ENCODE peak calls at places on chromosome 9, in seven cellular contexts. One of them, this sample, is unnamed.

GRCh38 chr9:127504887-127505251 is 53.6 kb downstream of the LRSAM1 start:
- DNase-seq in body of pancreas: no peak
- DNase-seq in prostate gland: no peak
- DNase-seq in psoas muscle: no peak
- DNase-seq in aorta: no peak
- DNase-seq in stomach: no peak
- DNase-seq in sigmoid colon: no peak
- DNase-seq in this sample: no peak

GRCh38 chr9:23117621-23118020 is 671.0 kb downstream of the DMRTA1 start:
- DNase-seq in aorta: no peak
- DNase-seq in psoas muscle: no peak
- DNase-seq in stomach: no peak
- DNase-seq in prostate gland: no peak
- DNase-seq in body of pancreas: no peak
- DNase-seq in sigmoid colon: no peak
- DNase-seq in this sample: no peak

GRCh38 chr9:87850405-87850804 is 32.3 kb upstream of the SPATA31E1 start:
- DNase-seq in prostate gland: no peak
- DNase-seq in body of pancreas: no peak
- DNase-seq in sigmoid colon: no peak
- DNase-seq in stomach: no peak
- DNase-seq in aorta: no peak
- DNase-seq in psoas muscle: no peak
- DNase-seq in this sample: no peak

GRCh38 chr9:38371495-38371894 is 21.0 kb upstream of the ALDH1B1 start:
- DNase-seq in sigmoid colon: no peak
- DNase-seq in aorta: peak; percentile 51
- DNase-seq in body of pancreas: peak; percentile 70
- DNase-seq in psoas muscle: no peak
- DNase-seq in stomach: peak; percentile 52
- DNase-seq in prostate gland: peak; percentile 38
- DNase-seq in this sample: peak; percentile 79

GRCh38 chr9:3941758-3942157 is 358.1 kb downstream of the GLIS3 start:
- DNase-seq in body of pancreas: no peak
- DNase-seq in prostate gland: no peak
- DNase-seq in sigmoid colon: no peak
- DNase-seq in psoas muscle: no peak
- DNase-seq in stomach: no peak
- DNase-seq in aorta: no peak
- DNase-seq in this sample: no peak

GRCh38 chr9:23825700-23826099 is 340 bp downstream of the ELAVL2 start:
- DNase-seq in aorta: no peak
- DNase-seq in sigmoid colon: no peak
- DNase-seq in body of pancreas: no peak
- DNase-seq in psoas muscle: no peak
- DNase-seq in prostate gland: no peak
- DNase-seq in stomach: no peak
- DNase-seq in this sample: no peak

GRCh38 chr9:86303316-86303975 is 21.1 kb upstream of the ISCA1 start:
- DNase-seq in psoas muscle: no peak
- DNase-seq in prostate gland: no peak
- DNase-seq in stomach: no peak
- DNase-seq in aorta: no peak
- DNase-seq in body of pancreas: no peak
- DNase-seq in sigmoid colon: no peak
- DNase-seq in this sample: no peak

GRCh38 chr9:33229359-33230120 is 10.4 kb upstream of the SPINK4 start:
- DNase-seq in body of pancreas: peak; percentile 88
- DNase-seq in prostate gland: peak; percentile 97
- DNase-seq in sigmoid colon: no peak
- DNase-seq in stomach: peak; percentile 90
- DNase-seq in psoas muscle: no peak
- DNase-seq in aorta: no peak
- DNase-seq in this sample: peak; percentile 19

GRCh38 chr9:97723819-97724218 is 26.7 kb upstream of the XPA start:
- DNase-seq in psoas muscle: no peak
- DNase-seq in sigmoid colon: no peak
- DNase-seq in prostate gland: no peak
- DNase-seq in stomach: no peak
- DNase-seq in body of pancreas: no peak
- DNase-seq in aorta: no peak
- DNase-seq in this sample: no peak

GRCh38 chr9:38697901-38698300 is 22.0 kb downstream of the FAM240B start:
- DNase-seq in stomach: no peak
- DNase-seq in aorta: no peak
- DNase-seq in sigmoid colon: no peak
- DNase-seq in prostate gland: no peak
- DNase-seq in body of pancreas: no peak
- DNase-seq in psoas muscle: no peak
- DNase-seq in this sample: no peak

GRCh38 chr9:2109066-2109650 is 94.0 kb downstream of the SMARCA2 start:
- DNase-seq in aorta: no peak
- DNase-seq in stomach: no peak
- DNase-seq in sigmoid colon: no peak
- DNase-seq in psoas muscle: no peak
- DNase-seq in body of pancreas: no peak
- DNase-seq in prostate gland: no peak
- DNase-seq in this sample: no peak

GRCh38 chr9:89311346-89312153 is 555 bp downstream of the CKS2 start:
- DNase-seq in stomach: no peak
- DNase-seq in prostate gland: no peak
- DNase-seq in body of pancreas: no peak
- DNase-seq in aorta: no peak
- DNase-seq in sigmoid colon: peak; percentile 67
- DNase-seq in psoas muscle: no peak
- DNase-seq in this sample: peak; percentile 18

GRCh38 chr9:19102181-19102630 is 498 bp downstream of the HAUS6 start:
- DNase-seq in body of pancreas: peak; percentile 12
- DNase-seq in prostate gland: no peak
- DNase-seq in sigmoid colon: peak; percentile 72
- DNase-seq in stomach: no peak
- DNase-seq in aorta: no peak
- DNase-seq in psoas muscle: no peak
- DNase-seq in this sample: peak; percentile 31

GRCh38 chr9:107280543-107280942 is 2.5 kb upstream of the RAD23B start:
- DNase-seq in aorta: no peak
- DNase-seq in body of pancreas: no peak
- DNase-seq in psoas muscle: no peak
- DNase-seq in stomach: no peak
- DNase-seq in prostate gland: no peak
- DNase-seq in sigmoid colon: no peak
- DNase-seq in this sample: no peak

GRCh38 chr9:91043041-91043740 is 241.6 kb downstream of the SYK start:
- DNase-seq in aorta: no peak
- DNase-seq in sigmoid colon: no peak
- DNase-seq in stomach: no peak
- DNase-seq in body of pancreas: no peak
- DNase-seq in prostate gland: no peak
- DNase-seq in psoas muscle: no peak
- DNase-seq in this sample: no peak

GRCh38 chr9:75111019-75111622 is 22.8 kb downstream of the OSTF1 start:
- DNase-seq in aorta: no peak
- DNase-seq in prostate gland: no peak
- DNase-seq in stomach: peak; percentile 39
- DNase-seq in sigmoid colon: no peak
- DNase-seq in body of pancreas: no peak
- DNase-seq in psoas muscle: no peak
- DNase-seq in this sample: no peak

GRCh38 chr9:19230356-19231125 is at the start of gene DENND4C:
- DNase-seq in body of pancreas: peak; percentile 90
- DNase-seq in aorta: peak; percentile 91
- DNase-seq in stomach: peak; percentile 89
- DNase-seq in sigmoid colon: peak; percentile 90
- DNase-seq in psoas muscle: peak; percentile 86
- DNase-seq in prostate gland: peak; percentile 84
- DNase-seq in this sample: peak; percentile 89

GRCh38 chr9:1456301-1456999 is 406.3 kb downstream of the DMRT2 start:
- DNase-seq in stomach: no peak
- DNase-seq in prostate gland: no peak
- DNase-seq in psoas muscle: no peak
- DNase-seq in aorta: no peak
- DNase-seq in body of pancreas: no peak
- DNase-seq in sigmoid colon: no peak
- DNase-seq in this sample: no peak

GRCh38 chr9:73411494-73411893 is 259.8 kb downstream of the ANXA1 start:
- DNase-seq in psoas muscle: no peak
- DNase-seq in body of pancreas: no peak
- DNase-seq in aorta: no peak
- DNase-seq in stomach: no peak
- DNase-seq in sigmoid colon: no peak
- DNase-seq in prostate gland: no peak
- DNase-seq in this sample: no peak

GRCh38 chr9:72807765-72808445 is 144.9 kb downstream of the ALDH1A1 start:
- DNase-seq in aorta: no peak
- DNase-seq in prostate gland: no peak
- DNase-seq in body of pancreas: no peak
- DNase-seq in sigmoid colon: no peak
- DNase-seq in psoas muscle: no peak
- DNase-seq in stomach: no peak
- DNase-seq in this sample: no peak

GRCh38 chr9:136011703-136012496 is 50.7 kb upstream of the UBAC1 start:
- DNase-seq in aorta: peak; percentile 88
- DNase-seq in body of pancreas: peak; percentile 59
- DNase-seq in prostate gland: no peak
- DNase-seq in psoas muscle: peak; percentile 83
- DNase-seq in sigmoid colon: peak; percentile 94
- DNase-seq in stomach: peak; percentile 66
- DNase-seq in this sample: peak; percentile 27

GRCh38 chr9:32551491-32552049 is 557 bp upstream of the SMIM27 start:
- DNase-seq in aorta: peak; percentile 49
- DNase-seq in body of pancreas: peak; percentile 36
- DNase-seq in psoas muscle: peak; percentile 18
- DNase-seq in prostate gland: peak; percentile 22
- DNase-seq in stomach: no peak
- DNase-seq in sigmoid colon: peak; percentile 70
- DNase-seq in this sample: peak; percentile 26

GRCh38 chr9:14438232-14438966 is 124.5 kb upstream of the NFIB start:
- DNase-seq in aorta: no peak
- DNase-seq in stomach: no peak
- DNase-seq in prostate gland: no peak
- DNase-seq in psoas muscle: no peak
- DNase-seq in sigmoid colon: no peak
- DNase-seq in body of pancreas: no peak
- DNase-seq in this sample: no peak

DNA sequence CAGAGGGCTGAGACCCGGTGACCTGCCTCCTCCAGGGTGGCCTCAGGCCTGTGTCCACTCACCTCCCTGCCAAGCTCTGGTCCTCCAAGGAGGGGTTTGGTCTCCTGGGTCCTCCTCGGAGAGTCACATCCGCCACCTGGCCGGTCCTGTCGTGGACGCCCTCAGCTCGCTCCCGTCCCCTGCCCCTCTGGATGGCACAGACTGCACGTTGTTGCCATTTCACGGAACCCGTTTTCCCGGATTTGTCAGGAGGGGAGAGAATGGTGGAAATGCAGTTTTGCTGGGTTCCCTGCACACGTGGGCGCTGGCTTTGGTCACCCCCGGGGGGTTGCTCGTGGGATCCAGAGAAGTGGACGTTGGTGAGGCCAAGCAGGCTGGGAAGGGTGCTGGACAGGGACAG is 62.7 kb downstream of the RXRA start:
- DNase-seq in sigmoid colon: no peak
- DNase-seq in psoas muscle: no peak
- DNase-seq in body of pancreas: no peak
- DNase-seq in aorta: no peak
- DNase-seq in stomach: no peak
- DNase-seq in prostate gland: no peak
- DNase-seq in this sample: no peak
- H3K4me3 ChIP-seq in sigmoid colon: no peak overlapping the region
- H3K4me3 ChIP-seq in psoas muscle: no peak overlapping the region
- H3K4me3 ChIP-seq in body of pancreas: no peak overlapping the region
- H3K4me3 ChIP-seq in aorta: no peak overlapping the region
- H3K4me3 ChIP-seq in stomach: no peak overlapping the region
- H3K4me3 ChIP-seq in prostate gland: no peak overlapping the region
- H3K4me3 ChIP-seq in this sample: no peak overlapping the region

DNA sequence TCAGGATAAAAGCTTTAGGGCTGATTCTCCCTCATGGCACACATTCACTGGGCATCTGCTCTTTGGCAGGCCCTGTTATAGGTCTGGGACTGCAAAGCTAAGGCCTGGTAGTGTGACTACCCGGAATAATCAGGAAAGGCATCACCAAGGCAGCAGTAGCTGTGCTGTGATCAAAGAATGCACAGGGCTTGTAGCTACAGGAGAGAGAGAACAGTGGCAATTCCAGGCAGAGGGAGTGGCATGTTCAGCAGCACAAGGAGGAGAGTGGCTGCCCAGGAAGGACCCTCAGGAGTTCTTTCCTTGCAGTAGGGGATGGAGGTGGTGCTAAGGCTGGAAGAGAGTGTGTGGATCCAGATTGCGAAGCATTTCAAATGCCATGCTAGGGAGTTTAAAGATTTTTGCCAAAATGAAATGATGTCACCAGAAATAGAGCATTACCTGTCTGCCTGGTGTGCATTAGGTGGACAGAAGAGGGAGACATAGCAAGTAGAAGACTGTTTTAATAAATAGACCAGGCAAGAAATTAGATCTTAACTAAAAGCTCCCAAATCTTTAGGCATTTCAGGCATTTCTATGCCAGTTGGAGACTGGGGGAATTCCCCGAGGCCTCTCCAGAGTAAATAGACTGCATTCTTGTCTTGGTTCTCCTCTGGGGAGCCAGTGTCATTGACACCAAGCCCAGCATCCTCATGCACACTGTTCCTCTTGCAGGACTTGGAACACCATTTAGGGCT is 69.1 kb downstream of the GPR21 start:
- DNase-seq in psoas muscle: no peak
- DNase-seq in prostate gland: peak; percentile 36
- DNase-seq in stomach: no peak
- DNase-seq in body of pancreas: no peak
- DNase-seq in aorta: no peak
- DNase-seq in sigmoid colon: no peak
- DNase-seq in this sample: no peak
- H3K27ac ChIP-seq in psoas muscle: no peak overlapping the region
- H3K27ac ChIP-seq in prostate gland: no peak overlapping the region
- H3K27ac ChIP-seq in stomach: no peak overlapping the region
- H3K27ac ChIP-seq in body of pancreas: no peak overlapping the region
- H3K27ac ChIP-seq in aorta: peak overlapping the region; percentile 14
- H3K27ac ChIP-seq in sigmoid colon: no peak overlapping the region
- H3K27ac ChIP-seq in this sample: peak overlapping the region; percentile 46

DNA sequence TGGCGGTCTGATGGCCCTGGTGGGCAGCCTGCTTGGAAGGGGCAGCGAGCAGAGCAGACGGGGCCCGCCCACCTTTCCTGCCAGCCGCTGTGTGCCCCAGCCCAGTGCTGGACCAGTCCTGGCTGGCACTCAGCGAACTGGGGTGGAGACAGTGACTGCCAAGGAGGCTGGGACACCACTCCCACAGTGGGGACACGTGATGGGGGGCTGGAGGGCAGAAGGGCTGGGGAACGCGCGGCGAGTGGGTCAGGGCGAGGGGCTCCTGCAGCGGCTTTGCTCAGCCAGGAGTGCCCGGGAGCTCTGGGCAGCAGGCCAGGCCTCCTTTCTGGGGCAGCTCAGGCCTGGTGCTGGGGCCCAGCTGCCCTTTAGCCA is 19.5 kb downstream of the NCS1 start:
- DNase-seq in psoas muscle: no peak
- DNase-seq in stomach: no peak
- DNase-seq in aorta: no peak
- DNase-seq in body of pancreas: no peak
- DNase-seq in sigmoid colon: no peak
- DNase-seq in prostate gland: no peak
- DNase-seq in this sample: peak; percentile 75
- H3K4me1 ChIP-seq in psoas muscle: no peaks in the 10 kb centered on the region
- H3K4me1 ChIP-seq in stomach: peaks cover 6% of the 10 kb centered on the region
- H3K4me1 ChIP-seq in aorta: no peaks in the 10 kb centered on the region
- H3K4me1 ChIP-seq in body of pancreas: peaks cover 33% of the 10 kb centered on the region
- H3K4me1 ChIP-seq in sigmoid colon: peaks cover 99% of the 10 kb centered on the region
- H3K4me1 ChIP-seq in prostate gland: no peaks in the 10 kb centered on the region
- H3K4me1 ChIP-seq in this sample: peaks cover 91% of the 10 kb centered on the region

GRCh38 chr9:124045076-124045829 is 33.7 kb downstream of the LHX2 start:
- DNase-seq in stomach: peak; percentile 51
- DNase-seq in sigmoid colon: peak; percentile 81
- DNase-seq in psoas muscle: peak; percentile 49
- DNase-seq in body of pancreas: peak; percentile 41
- DNase-seq in aorta: no peak
- DNase-seq in prostate gland: peak; percentile 40
- DNase-seq in this sample: peak; percentile 37
- H3K4me3 ChIP-seq in stomach: peak overlapping the region; percentile 46
- H3K4me3 ChIP-seq in sigmoid colon: peak overlapping the region; percentile 36
- H3K4me3 ChIP-seq in psoas muscle: peak overlapping the region; percentile 56
- H3K4me3 ChIP-seq in body of pancreas: no peak overlapping the region
- H3K4me3 ChIP-seq in aorta: peak overlapping the region; percentile 22
- H3K4me3 ChIP-seq in prostate gland: peak overlapping the region; percentile 33
- H3K4me3 ChIP-seq in this sample: no peak overlapping the region